ENCODE peak calls at places on chromosome 22, in six cellular contexts. W is neuronal stem cell, L is IMR-90, G is mesenchymal stem cell, K is H9, X is H1. P is an unnamed sample.

GRCh38 chr22:30298005-30298701 is 8.8 kb upstream of the CASTOR1 start:
- DNase-seq in X (no peak), G (no peak), W (no peak), K (no peak), L (no peak), P (peak)

GRCh38 chr22:40367342-40367741 is 3.1 kb upstream of the SGSM3 start:
- DNase-seq in W (no peak), K (no peak), X (no peak), L (no peak), G (no peak), P (no peak)

GRCh38 chr22:27786253-27786898 is 15.2 kb downstream of the MN1 start:
- DNase-seq in G (no peak), W (no peak), L (no peak), K (no peak), X (no peak), P (no peak)

GRCh38 chr22:42933783-42934144 is 76.7 kb upstream of the ARFGAP3 start:
- DNase-seq in G (peak), L (peak), X (no peak), W (no peak), K (no peak), P (no peak)

GRCh38 chr22:19265779-19266178 is 25.7 kb downstream of the CLTCL1 start:
- DNase-seq in K (no peak), X (no peak), W (no peak), G (no peak), L (no peak), P (no peak)

GRCh38 chr22:36253523-36254490 is 874 bp downstream of the APOL1 start:
- DNase-seq in G (no peak), K (peak), X (no peak), L (no peak), W (no peak), P (no peak)

GRCh38 chr22:50281957-50282356 is 11.8 kb upstream of the MAPK11 start:
- DNase-seq in G (no peak), W (no peak), X (no peak), K (no peak), L (no peak), P (no peak)

GRCh38 chr22:43867839-43868652 is 5.7 kb upstream of the SULT4A1 start:
- DNase-seq in X (peak), G (peak), K (peak), W (peak), L (peak), P (peak)

GRCh38 chr22:32066820-32067219 is 23.8 kb downstream of the SLC5A1 start:
- DNase-seq in G (no peak), K (no peak), L (no peak), X (no peak), W (no peak), P (no peak)

GRCh38 chr22:42275970-42276369 is 5.5 kb upstream of the TCF20 start:
- DNase-seq in L (no peak), W (peak), X (no peak), K (no peak), G (no peak), P (peak)

GRCh38 chr22:41338614-41339212 is 37.4 kb downstream of the ZC3H7B start:
- DNase-seq in K (no peak), X (no peak), W (no peak), G (no peak), L (no peak), P (no peak)

GRCh38 chr22:17637490-17638181 is 921 bp upstream of the BCL2L13 start:
- DNase-seq in K (no peak), W (no peak), X (no peak), G (no peak), L (no peak), P (no peak)

GRCh38 chr22:37012956-37013355 is 6.3 kb downstream of the TST start:
- DNase-seq in G (no peak), L (no peak), X (no peak), W (no peak), K (no peak), P (no peak)

GRCh38 chr22:43154887-43155536 is 3.7 kb downstream of the TSPO start:
- DNase-seq in K (no peak), X (no peak), W (no peak), G (no peak), L (no peak), P (no peak)

GRCh38 chr22:18998998-18999397 is 62.9 kb upstream of the PRODH start:
- DNase-seq in K (peak), X (peak), W (peak), L (no peak), G (no peak), P (peak)

GRCh38 chr22:17486719-17487118 is 76.6 kb upstream of the SLC25A18 start:
- DNase-seq in W (no peak), L (no peak), X (no peak), G (no peak), K (no peak), P (no peak)

GRCh38 chr22:41425704-41426365 is 20.8 kb downstream of the TOB2 start:
- DNase-seq in W (no peak), G (no peak), L (no peak), K (no peak), X (no peak), P (no peak)

GRCh38 chr22:40635940-40636379 is 559 bp downstream of the MRTFA start:
- DNase-seq in X (no peak), W (no peak), G (peak), K (peak), L (no peak), P (no peak)

GRCh38 chr22:32175751-32176644 is 16.9 kb upstream of the C22orf42 start:
- DNase-seq in W (peak), L (no peak), X (no peak), G (no peak), K (peak), P (peak)

GRCh38 chr22:50342651-50343540 is at the start of gene PPP6R2:
- DNase-seq in G (peak), W (peak), K (peak), X (no peak), L (peak), P (peak)

GRCh38 chr22:17120281-17120680 is 879 bp downstream of the TMEM121B start:
- DNase-seq in K (peak), L (peak), G (peak), W (peak), X (peak), P (peak)

DNA sequence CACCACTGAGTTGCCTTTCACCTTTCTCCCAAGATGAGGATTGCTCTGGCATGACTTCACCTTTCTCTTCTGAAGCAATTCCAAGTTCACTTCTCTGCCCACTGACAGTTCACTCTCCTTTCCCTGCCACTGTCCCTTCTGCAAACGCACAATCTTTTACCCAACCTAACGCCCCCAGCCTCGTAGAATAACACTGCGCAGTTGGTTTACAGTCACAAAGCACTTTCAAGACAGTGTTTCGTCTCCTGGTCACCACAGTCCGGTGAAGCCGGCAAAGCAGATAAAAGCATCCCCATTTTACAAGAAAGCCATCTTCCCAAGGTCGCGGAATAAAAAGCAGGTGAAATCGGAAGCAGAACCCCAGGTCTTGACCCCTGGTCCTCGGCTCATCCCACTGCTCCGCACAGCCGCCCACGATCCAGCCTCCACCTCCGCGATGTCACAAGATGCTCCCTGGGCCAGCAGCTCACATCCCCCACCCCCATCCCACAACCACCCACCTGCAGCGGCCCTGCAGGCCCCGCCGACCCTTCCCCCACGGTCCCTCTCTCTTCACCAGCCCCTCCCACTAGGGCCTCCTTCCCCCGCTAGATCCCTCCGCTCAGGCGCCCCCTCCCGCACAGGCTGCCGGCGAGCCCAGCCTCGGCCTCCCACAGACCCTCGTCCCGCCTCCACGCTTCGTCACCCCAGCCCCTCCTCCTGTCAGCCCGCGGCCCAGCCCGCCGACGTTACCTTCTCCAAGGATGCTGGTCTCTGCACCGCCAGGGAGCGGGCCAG is 585 bp downstream of the PI4KA start:
- DNase-seq in G (peak), W (peak), X (peak), L (peak), K (peak), P (peak)
- H4K8ac ChIP-seq in G (peak), W (no peak), X (peak), L (no peak), K (no peak), P (no peak)

GRCh38 chr22:47292546-47293320 is 530.3 kb downstream of the TBC1D22A start:
- DNase-seq in K (no peak), X (no peak), W (no peak), L (no peak), G (no peak), P (no peak)
- H3K4me2 ChIP-seq in K (no peak), X (no peak), W (no peak), L (no peak), G (no peak), P (no peak)

DNA sequence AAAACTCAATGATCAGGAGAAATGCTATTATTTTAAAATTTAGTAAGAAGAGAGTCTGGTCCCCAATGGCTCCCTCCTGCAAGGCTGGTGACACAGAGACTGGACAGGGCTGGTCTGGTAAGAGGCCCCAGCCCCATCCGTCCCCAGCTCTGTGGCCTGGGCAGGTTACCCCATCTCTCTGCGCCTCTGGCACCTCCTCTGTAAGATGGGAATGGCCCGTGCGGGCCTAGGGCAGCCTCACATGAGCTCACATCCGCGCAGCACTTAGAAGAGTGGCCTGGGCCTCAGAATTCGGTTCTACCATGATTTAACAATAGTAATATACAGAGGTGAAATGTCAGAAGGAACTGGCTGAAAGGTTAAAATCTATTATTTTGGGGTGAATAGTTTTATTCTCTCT is 1.2 kb downstream of the APOBEC3F start:
- DNase-seq in W (no peak), G (no peak), L (no peak), X (no peak), K (peak), P (no peak)
- H4K8ac ChIP-seq in W (no peak), G (no peak), L (no peak), X (no peak), K (no peak), P (no peak)

DNA sequence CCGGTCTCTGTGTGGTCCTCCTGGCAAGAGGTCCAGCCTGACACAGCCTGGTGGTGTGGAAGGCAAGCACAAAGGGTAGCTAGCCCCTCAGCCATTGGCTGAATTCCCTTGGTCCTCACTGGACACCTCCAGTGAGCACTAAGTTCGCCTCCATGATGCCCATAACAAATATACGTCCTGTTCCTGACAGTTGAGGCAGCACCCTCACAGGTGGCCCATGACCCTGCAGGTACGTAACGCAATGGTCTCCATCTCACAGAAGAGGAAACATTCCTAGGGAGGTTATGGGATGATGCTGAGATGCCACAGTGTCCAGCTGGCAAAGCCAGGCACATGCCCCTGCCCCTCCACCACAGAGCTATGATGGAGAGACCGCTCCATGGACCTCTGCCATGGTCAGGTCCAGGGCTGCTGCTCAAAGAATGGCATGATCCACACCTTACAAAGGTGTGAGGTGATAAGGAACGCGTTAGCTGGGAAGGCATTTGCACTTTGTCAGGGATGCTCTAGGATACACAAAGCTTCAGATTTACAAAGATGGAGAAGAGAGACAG is 1.4 kb upstream of the GNAZ start:
- DNase-seq in X (no peak), G (no peak), K (peak), L (no peak), W (no peak), P (peak)
- H3K4me2 ChIP-seq in X (no peak), G (no peak), K (no peak), L (no peak), W (no peak), P (no peak)

DNA sequence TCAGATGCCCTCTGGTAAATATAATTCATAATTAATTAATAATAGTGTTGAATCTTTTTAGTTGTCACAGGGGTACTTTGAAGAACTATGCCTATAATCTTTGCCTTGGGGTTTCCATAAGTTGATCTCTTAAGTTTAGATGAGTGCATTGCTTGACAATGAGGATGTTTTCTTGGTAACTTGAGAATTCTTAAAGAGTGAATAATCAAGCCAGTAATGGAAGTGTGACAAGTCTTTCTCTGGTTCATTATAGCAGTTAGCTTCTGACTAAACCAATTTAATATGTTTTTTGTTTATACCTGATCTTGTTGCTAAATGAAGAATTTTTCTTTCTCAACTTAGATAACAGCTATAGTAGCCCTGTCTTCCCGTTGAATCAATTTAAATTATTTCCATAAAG is 46.2 kb downstream of the ATXN10 start:
- DNase-seq in L (peak), G (peak), W (no peak), K (no peak), X (no peak), P (peak)
- H4K8ac ChIP-seq in L (no peak), G (no peak), W (no peak), K (no peak), X (no peak), P (no peak)

P was measured in mesendoderm.